ENCODE peak calls at places on chromosomes 5 and 9, in eight cellular contexts. D is colonic mucosa; U is tibial nerve; W is aorta; L is neuronal stem cell; Y is left lung; T is CD4-positive, CD25-positive, alpha-beta regulatory T cell; V is K562. H is an unnamed sample.

GRCh38 chr5:179313849-179314521 is 31.3 kb downstream of the ADAMTS2 start:
- DNase-seq in W (peak; percentile 92), V (no peak), U (peak; percentile 70), L (no peak), Y (peak; percentile 81), D (peak; percentile 63), T (no peak), H (no peak)

GRCh38 chr9:121360975-121361374 is 9.1 kb downstream of the STOM start:
- DNase-seq in W (no peak), D (no peak), T (no peak), Y (no peak), L (no peak), V (no peak), U (no peak), H (no peak)

GRCh38 chr9:81819859-81820546 is 108.2 kb upstream of the SPATA31D4 start:
- DNase-seq in D (no peak), V (no peak), U (no peak), Y (no peak), T (no peak), L (peak; percentile 32), W (no peak), H (no peak)

GRCh38 chr5:54159153-54159836 is 151.1 kb downstream of the ARL15 start:
- DNase-seq in V (peak; percentile 61), W (no peak), U (no peak), T (no peak), D (no peak), Y (no peak), L (no peak), H (no peak)

GRCh38 chr5:107383414-107383813 is 287.3 kb downstream of the EFNA5 start:
- DNase-seq in D (no peak), T (no peak), V (no peak), U (no peak), Y (no peak), L (no peak), W (no peak), H (no peak)

GRCh38 chr5:98917433-98917832 is 11.4 kb downstream of the CHD1 start:
- DNase-seq in V (no peak), U (no peak), D (no peak), L (no peak), Y (no peak), W (no peak), T (no peak), H (no peak)

GRCh38 chr5:169097374-169097831 is 203.5 kb downstream of the SLIT3 start:
- DNase-seq in T (no peak), Y (no peak), V (no peak), W (no peak), D (no peak), U (peak; percentile 16), L (no peak), H (no peak)

GRCh38 chr9:80899208-80899607 is 790.1 kb downstream of the TLE1 start:
- DNase-seq in T (no peak), L (no peak), U (no peak), D (no peak), Y (no peak), V (no peak), W (no peak), H (no peak)

GRCh38 chr9:132586830-132587483 is 4.6 kb downstream of the BARHL1 start:
- DNase-seq in L (no peak), U (no peak), W (no peak), Y (no peak), T (no peak), V (no peak), D (no peak), H (no peak)

GRCh38 chr9:132582786-132583583 is 579 bp downstream of the BARHL1 start:
- DNase-seq in U (no peak), T (no peak), Y (no peak), L (no peak), D (no peak), W (no peak), V (no peak), H (no peak)

GRCh38 chr9:132583584-132584304 is 1.3 kb downstream of the BARHL1 start:
- DNase-seq in T (no peak), Y (no peak), V (no peak), U (no peak), L (no peak), D (no peak), W (no peak), H (no peak)

GRCh38 chr9:132585954-132586829 is 3.8 kb downstream of the BARHL1 start:
- DNase-seq in W (no peak), T (no peak), D (no peak), Y (no peak), V (no peak), U (no peak), L (no peak), H (no peak)

DNA sequence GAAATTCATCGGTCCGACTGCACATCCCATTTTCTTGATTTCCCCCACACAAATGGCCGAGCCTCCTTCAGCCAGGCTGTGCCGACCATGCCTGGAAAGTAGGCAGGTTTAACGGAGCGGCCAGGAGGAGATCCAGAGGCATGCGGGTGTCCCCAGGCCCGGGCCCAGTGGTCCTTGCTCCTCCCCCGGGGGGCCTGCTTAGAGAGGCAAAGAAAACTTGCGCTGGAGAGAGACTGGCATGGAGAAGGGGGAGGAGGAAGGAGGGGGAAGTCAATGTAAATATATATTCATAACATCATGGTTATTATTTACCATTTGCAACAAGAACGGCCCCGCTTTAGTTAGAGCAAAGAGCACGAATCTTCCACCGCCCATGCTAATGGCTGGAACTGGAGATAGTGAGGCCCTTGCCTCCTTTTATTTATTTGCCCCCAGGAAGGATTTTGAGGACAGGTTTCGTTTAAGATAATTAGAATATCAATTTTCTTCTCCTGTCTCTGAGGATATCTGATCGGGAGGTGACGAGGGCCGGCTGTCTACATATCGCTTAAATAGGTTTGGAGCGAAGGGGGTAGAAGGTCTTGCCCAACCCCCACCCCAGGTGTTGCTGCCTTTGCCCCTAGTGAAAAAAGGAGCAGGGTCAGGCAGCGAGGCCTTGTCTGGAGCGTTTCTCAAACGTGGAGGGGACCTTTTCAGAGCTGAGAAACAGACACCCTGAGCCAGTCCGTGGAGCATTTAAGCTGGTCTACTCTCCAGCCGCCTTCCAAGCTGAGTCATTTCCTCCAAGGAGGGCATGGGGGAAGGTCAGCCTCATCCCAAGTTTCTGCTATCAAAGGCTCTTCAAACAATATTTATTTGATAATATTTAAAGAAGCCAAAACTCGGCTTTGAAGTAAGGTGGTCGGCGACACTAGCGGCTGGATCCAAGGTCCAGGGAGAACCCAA is 2.5 kb downstream of the BARHL1 start:
- DNase-seq in L (no peak), W (no peak), Y (no peak), V (no peak), T (no peak), U (no peak), D (no peak), H (no peak)
- H3K27me3 ChIP-seq in L (peaks cover 75% of the 10 kb centered on the region), W (no peaks in the 10 kb centered on the region), Y (peaks cover 100% of the 10 kb centered on the region), V (peaks cover 18% of the 10 kb centered on the region), T (peaks cover 22% of the 10 kb centered on the region), U (peaks cover 100% of the 10 kb centered on the region), D (peaks cover 97% of the 10 kb centered on the region), H (peaks cover 99% of the 10 kb centered on the region)

GRCh38 chr5:96248152-96248551 is 184.9 kb downstream of the PCSK1 start:
- DNase-seq in W (no peak), T (no peak), Y (no peak), V (no peak), D (no peak), U (no peak), L (no peak), H (no peak)

GRCh38 chr5:96245401-96246091 is 187.5 kb downstream of the PCSK1 start:
- DNase-seq in W (no peak), V (no peak), L (no peak), U (no peak), Y (no peak), T (no peak), D (no peak), H (no peak)

GRCh38 chr5:96247097-96247675 is 185.9 kb downstream of the PCSK1 start:
- DNase-seq in D (no peak), Y (no peak), W (peak; percentile 47), U (no peak), L (no peak), V (no peak), T (no peak), H (no peak)

GRCh38 chr5:96244696-96245095 is 188.4 kb downstream of the PCSK1 start:
- DNase-seq in V (no peak), D (no peak), U (no peak), T (no peak), L (no peak), Y (no peak), W (no peak), H (no peak)

GRCh38 chr5:96247733-96248132 is 185.3 kb downstream of the PCSK1 start:
- DNase-seq in V (no peak), U (no peak), L (no peak), T (no peak), Y (no peak), W (no peak), D (no peak), H (no peak)
- H3K4me3 ChIP-seq in V (no peak overlapping the region), U (no peak overlapping the region), L (no peak overlapping the region), T (no peak overlapping the region), Y (no peak overlapping the region), W (no peak overlapping the region), D (no peak overlapping the region), H (no peak overlapping the region)

GRCh38 chr9:130662099-130662926 is 2.1 kb upstream of the PRDM12 start:
- DNase-seq in D (no peak), V (no peak), W (no peak), L (no peak), T (no peak), Y (peak; percentile 68), U (no peak), H (peak; percentile 35)

GRCh38 chr9:130660326-130660682 is 4.1 kb upstream of the PRDM12 start:
- DNase-seq in U (no peak), T (no peak), Y (peak; percentile 28), L (no peak), W (no peak), V (no peak), D (no peak), H (no peak)

GRCh38 chr9:130662927-130663257 is 1.5 kb upstream of the PRDM12 start:
- DNase-seq in W (no peak), U (no peak), L (no peak), V (no peak), Y (no peak), T (no peak), D (no peak), H (no peak)

GRCh38 chr9:130660683-130661460 is 3.5 kb upstream of the PRDM12 start:
- DNase-seq in L (no peak), T (no peak), V (no peak), D (no peak), Y (peak; percentile 69), W (no peak), U (no peak), H (peak; percentile 33)

DNA sequence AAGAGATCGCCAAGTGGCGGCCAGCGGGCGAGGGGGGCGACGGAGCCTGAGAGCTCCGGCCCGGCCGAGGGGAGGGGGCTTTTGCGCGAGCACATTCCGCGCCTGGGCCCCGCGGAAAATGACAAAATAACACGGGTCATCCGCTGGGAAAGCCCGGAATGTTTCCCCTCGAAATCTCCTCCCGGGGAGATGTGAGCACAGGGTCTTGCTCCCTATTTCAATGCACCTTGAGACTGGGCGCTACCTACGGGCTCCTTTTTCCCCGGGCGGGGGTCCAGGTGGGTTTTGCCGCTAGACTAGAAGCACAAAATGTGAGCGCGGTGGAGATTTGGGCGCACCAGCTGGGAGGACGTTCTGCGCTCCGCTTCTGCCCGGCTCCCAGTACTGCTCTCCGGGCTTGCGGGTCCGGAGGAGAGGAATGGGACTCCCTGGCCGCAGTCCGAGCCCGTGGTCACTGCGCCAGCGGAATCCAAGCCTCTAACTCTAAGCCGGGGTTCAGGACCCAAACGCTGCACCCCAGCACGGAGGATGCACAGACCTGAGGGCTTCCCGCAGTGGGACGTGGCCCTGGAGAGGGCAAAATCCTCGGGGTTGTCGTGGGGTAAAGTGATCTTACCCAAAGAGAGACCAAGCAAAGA is 2.8 kb upstream of the PRDM12 start:
- DNase-seq in W (no peak), T (no peak), V (no peak), U (no peak), D (no peak), Y (peak; percentile 71), L (no peak), H (no peak)
- H3K27me3 ChIP-seq in W (no peaks in the 10 kb centered on the region), T (peaks cover 17% of the 10 kb centered on the region), V (peaks cover 75% of the 10 kb centered on the region), U (peaks cover 100% of the 10 kb centered on the region), D (peaks cover 94% of the 10 kb centered on the region), Y (peaks cover 100% of the 10 kb centered on the region), L (peaks cover 72% of the 10 kb centered on the region), H (peaks cover 99% of the 10 kb centered on the region)

DNA sequence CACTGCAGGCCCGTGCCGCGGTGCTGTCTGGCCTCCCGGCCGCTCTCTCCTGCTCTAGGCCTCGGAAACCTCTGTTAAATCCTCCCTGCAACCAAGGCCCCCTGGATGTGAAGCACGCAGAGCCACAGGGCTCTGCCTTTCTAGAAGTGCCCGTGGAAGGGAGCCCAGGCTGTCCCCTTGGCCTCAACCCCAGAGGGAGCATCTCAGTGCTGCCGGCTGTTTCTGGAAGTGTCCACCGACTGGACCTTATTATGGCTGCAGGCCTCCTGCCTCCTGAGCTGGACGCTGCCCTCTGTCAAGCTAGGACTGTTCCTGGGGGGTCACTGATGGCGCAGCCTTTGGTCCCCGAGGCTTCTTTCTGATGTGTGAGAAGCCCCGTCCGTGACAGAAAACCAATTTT is 40.4 kb upstream of the PHYKPL start:
- DNase-seq in Y (no peak), V (no peak), L (no peak), W (no peak), U (no peak), D (no peak), T (no peak), H (no peak)
- H3K4me3 ChIP-seq in Y (no peak overlapping the region), V (no peak overlapping the region), L (no peak overlapping the region), W (no peak overlapping the region), U (no peak overlapping the region), D (no peak overlapping the region), T (no peak overlapping the region), H (no peak overlapping the region)

H was measured in WERI-Rb-1.